ENCODE peak calls at places on chromosomes 6 and 20, in five cellular contexts. U, N, Z, O and R are unnamed samples.

GRCh38 chr6:162613310-162613709 is 114.3 kb downstream of the PRKN start:
- DNase-seq in N (no peak), O (no peak), Z (no peak), U (no peak), R (no peak)

GRCh38 chr6:138410048-138410735 is 6.2 kb downstream of the HEBP2 start:
- DNase-seq in Z (peak; percentile 68), N (no peak), O (no peak), U (peak; percentile 79), R (no peak)

GRCh38 chr20:31587545-31588389 is 17.3 kb upstream of the ID1 start:
- DNase-seq in O (no peak), Z (peak; percentile 72), U (no peak), N (peak; percentile 55), R (no peak)

GRCh38 chr6:47153066-47153755 is 111.1 kb upstream of the ADGRF1 start:
- DNase-seq in Z (peak; percentile 55), N (no peak), U (peak; percentile 33), O (no peak), R (no peak)

GRCh38 chr6:162306616-162307015 is 420.9 kb downstream of the PRKN start:
- DNase-seq in N (no peak), O (no peak), Z (no peak), U (no peak), R (no peak)

GRCh38 chr6:128806274-128806673 is 76.7 kb upstream of the LAMA2 start:
- DNase-seq in N (no peak), U (no peak), Z (peak; percentile 14), O (no peak), R (no peak)

GRCh38 chr20:47503685-47504084 is 2.0 kb downstream of the NCOA3 start:
- DNase-seq in Z (no peak), O (no peak), U (no peak), N (no peak), R (no peak)

GRCh38 chr20:51354191-51354768 is 188.2 kb downstream of the NFATC2 start:
- DNase-seq in O (no peak), U (peak; percentile 85), N (no peak), Z (peak; percentile 42), R (no peak)

GRCh38 chr6:150327117-150327774 is 41.6 kb upstream of the IYD start:
- DNase-seq in O (no peak), N (no peak), Z (no peak), U (no peak), R (no peak)

GRCh38 chr6:90048191-90048969 is 154.1 kb downstream of the GJA10 start:
- DNase-seq in Z (no peak), O (no peak), N (no peak), U (no peak), R (no peak)

GRCh38 chr6:139030539-139030938 is 2.0 kb downstream of the ABRACL start:
- DNase-seq in O (no peak), N (no peak), Z (peak; percentile 4), U (no peak), R (no peak)

GRCh38 chr6:121453191-121453590 is 17.7 kb downstream of the GJA1 start:
- DNase-seq in O (no peak), N (no peak), U (no peak), Z (no peak), R (no peak)

GRCh38 chr6:107129370-107129925 is 14.1 kb upstream of the BEND3 start:
- DNase-seq in O (no peak), Z (no peak), N (no peak), U (no peak), R (no peak)

GRCh38 chr6:35014341-35014740 is 125.3 kb downstream of the ANKS1A start:
- DNase-seq in N (no peak), O (no peak), U (no peak), Z (no peak), R (no peak)

GRCh38 chr6:149990672-149991402 is 27.1 kb downstream of the ULBP1 start:
- DNase-seq in O (no peak), U (no peak), Z (peak; percentile 19), N (no peak), R (no peak)

GRCh38 chr6:20253021-20253420 is 40.8 kb upstream of the MBOAT1 start:
- DNase-seq in U (no peak), O (no peak), N (no peak), Z (no peak), R (no peak)

GRCh38 chr6:160520043-160520904 is 143.8 kb downstream of the LPA start:
- DNase-seq in N (peak; percentile 80), Z (peak; percentile 75), O (peak; percentile 25), U (peak; percentile 34), R (peak; percentile 75)

GRCh38 chr6:6696867-6697531 is 108.5 kb downstream of the LY86 start:
- DNase-seq in U (peak; percentile 65), O (peak; percentile 43), N (peak; percentile 76), Z (peak; percentile 73), R (peak; percentile 77)

GRCh38 chr6:107506145-107506544 is 16.2 kb downstream of the SOBP start:
- DNase-seq in U (no peak), O (no peak), N (no peak), Z (no peak), R (no peak)

GRCh38 chr6:168171673-168172352 is 92.8 kb upstream of the FRMD1 start:
- DNase-seq in N (no peak), O (no peak), Z (no peak), U (no peak), R (no peak)

GRCh38 chr6:47335456-47335855 is 25.8 kb upstream of the TNFRSF21 start:
- DNase-seq in N (no peak), Z (no peak), U (no peak), O (no peak), R (no peak)

GRCh38 chr6:89559487-89559886 is 79.1 kb downstream of the LYRM2 start:
- DNase-seq in N (no peak), U (no peak), O (no peak), Z (no peak), R (no peak)

GRCh38 chr20:33676121-33676520 is 1.9 kb upstream of the NECAB3 start:
- DNase-seq in O (no peak), N (no peak), Z (no peak), U (no peak), R (no peak)

GRCh38 chr6:125306756-125307149 is 5.0 kb upstream of the HDDC2 start:
- DNase-seq in O (no peak), N (no peak), U (no peak), Z (no peak), R (no peak)

DNA sequence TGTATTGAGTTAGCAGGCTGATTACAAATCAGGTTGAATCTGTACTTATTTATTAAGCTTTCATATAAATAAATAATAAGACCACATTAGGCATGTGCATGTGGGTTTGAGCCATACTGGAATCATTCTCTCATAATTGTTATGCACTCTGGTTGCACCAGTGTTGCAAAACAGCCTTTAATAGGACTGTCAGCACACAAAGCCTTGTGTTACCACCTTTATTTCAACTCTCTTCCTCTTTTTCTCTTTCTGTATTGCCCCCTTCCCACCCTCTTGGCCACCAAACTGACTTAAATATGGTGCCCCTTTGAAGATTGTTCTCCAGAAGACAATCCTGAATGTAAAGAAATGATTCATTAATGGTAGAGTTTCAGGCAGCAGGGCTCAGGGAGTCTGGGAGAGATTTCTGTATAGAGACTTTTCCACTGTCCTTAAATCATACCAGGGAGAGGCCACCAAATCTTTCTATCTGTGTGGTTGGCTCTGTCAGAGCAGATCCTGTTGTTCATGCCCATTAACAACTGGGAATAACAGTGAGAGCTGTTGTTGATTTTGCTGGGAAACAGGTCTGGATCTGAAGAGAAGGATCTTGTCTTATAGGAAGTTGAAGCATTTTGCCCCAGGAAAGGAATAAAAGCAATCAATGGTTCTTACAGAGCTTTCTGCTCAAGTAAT is 131.6 kb upstream of the SOX4 start:
- DNase-seq in U (no peak), Z (no peak), O (no peak), N (no peak), R (no peak)
- H3K14ac ChIP-seq in U (no peak overlapping the region), Z (no peak overlapping the region), O (no peak overlapping the region), N (no peak overlapping the region), R (no peak overlapping the region)

GRCh38 chr6:130018292-130018829 is at the start of gene L3MBTL3:
- DNase-seq in O (peak; percentile 29), N (peak; percentile 89), Z (peak; percentile 91), U (peak; percentile 83), R (peak; percentile 82)
- H3K9ac ChIP-seq in O (peak within 1 kb of the TSS; percentile 73), N (peak within 1 kb of the TSS; percentile 55), Z (peak within 1 kb of the TSS; percentile 88), U (peak within 1 kb of the TSS; percentile 71), R (peak within 1 kb of the TSS; percentile 94)

GRCh38 chr6:11380549-11380948 is 148.1 kb upstream of the NEDD9 start:
- DNase-seq in O (no peak), U (no peak), N (no peak), Z (no peak), R (no peak)

GRCh38 chr6:11379805-11380204 is 147.3 kb upstream of the NEDD9 start:
- DNase-seq in N (no peak), U (no peak), O (no peak), Z (no peak), R (no peak)

GRCh38 chr6:11380969-11381744 is 148.7 kb upstream of the NEDD9 start:
- DNase-seq in Z (no peak), U (no peak), N (no peak), O (no peak), R (no peak)

GRCh38 chr6:11384531-11385309 is 152.3 kb upstream of the NEDD9 start:
- DNase-seq in N (no peak), O (no peak), U (peak; percentile 12), Z (no peak), R (no peak)

DNA sequence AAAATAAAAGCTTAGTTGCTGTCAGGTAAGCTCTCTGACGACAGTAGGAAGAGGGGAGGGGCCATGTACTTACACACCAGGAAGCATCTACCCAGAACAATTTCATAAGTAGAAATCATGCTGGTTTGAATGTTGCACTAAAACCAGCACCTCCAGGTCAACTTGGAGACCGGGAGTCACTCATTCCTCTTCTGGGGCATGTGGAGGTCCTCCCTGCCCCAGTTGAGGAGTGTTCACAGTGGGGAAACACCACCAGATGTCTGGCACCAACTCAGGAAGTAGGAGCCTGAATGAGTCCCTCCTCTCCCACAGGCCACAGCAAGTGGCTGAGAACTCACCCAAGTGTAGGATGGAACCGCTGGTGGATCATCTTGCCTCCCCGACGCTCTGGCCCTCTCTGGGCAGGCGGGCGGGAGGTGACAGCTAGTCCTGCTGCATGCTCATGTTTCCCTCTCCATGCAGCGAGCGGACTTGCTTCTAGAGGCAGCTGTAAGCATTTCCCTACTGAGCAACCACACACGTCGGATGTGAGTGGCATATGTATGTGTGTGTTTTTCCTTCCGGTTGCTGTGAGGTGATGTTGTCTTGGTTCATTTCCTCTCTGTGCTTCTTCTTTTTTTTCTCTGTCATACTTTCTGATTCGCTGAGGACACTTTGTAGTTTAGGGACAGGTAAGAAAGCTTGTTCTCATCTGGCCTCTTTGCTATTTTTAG is 149.5 kb upstream of the NEDD9 start:
- DNase-seq in Z (no peak), U (no peak), N (no peak), O (no peak), R (no peak)
- H3K14ac ChIP-seq in Z (peak overlapping the region; percentile 57), U (no peak overlapping the region), N (no peak overlapping the region), O (no peak overlapping the region), R (no peak overlapping the region)

DNA sequence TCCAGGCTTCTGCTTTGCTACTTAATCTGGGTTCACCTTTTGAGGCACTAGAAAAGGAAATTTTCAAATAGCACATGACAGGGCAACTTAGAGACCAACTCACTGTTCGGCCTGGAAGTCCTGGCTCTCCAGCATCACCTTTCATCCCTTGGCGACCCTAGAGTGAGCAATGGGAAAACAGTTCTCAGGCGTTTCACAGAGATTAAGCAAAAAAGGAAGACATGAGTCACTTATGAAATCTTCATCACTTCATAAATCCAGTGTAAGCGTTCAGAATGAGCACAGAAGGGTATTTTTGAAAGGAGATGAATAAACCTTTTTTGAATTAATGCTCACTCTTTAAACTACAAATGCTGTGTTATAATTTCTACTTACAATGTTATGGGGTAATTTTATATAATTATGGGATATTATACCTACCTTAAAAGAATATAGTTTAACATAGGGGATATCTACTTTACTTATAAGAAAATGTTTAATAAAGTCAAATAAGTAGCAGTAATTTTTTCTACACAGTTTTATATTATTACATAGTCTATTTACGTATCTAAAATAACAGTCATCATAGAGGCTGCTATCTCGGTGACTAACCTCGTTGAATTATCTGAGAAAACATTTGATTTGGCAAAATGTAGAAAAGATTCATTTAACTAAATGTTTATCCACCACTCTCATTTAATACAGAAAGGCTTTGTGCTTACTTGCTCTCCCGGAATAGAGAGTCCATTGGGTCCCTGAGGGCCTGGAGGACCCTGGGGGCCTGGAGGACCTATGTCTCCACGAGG is 103.8 kb downstream of the COL12A1 start:
- DNase-seq in O (no peak), Z (peak; percentile 73), U (peak; percentile 88), N (no peak), R (no peak)
- H3K9ac ChIP-seq in O (no peak overlapping the region), Z (peak overlapping the region; percentile 68), U (peak overlapping the region; percentile 25), N (no peak overlapping the region), R (no peak overlapping the region)